ENCODE peak calls at places on chromosome X, in five cellular contexts. One of them, this sample, is unnamed.

GRCh38 chrX:8783100-8784098 is 17.8 kb downstream of the FAM9A start:
- DNase-seq in IMR-90: peak
- DNase-seq in mesenchymal stem cell: no peak
- DNase-seq in H1: peak
- DNase-seq in H9: peak
- DNase-seq in this sample: no peak

GRCh38 chrX:101117701-101118100 is 19.7 kb downstream of the CENPI start:
- DNase-seq in IMR-90: peak
- DNase-seq in mesenchymal stem cell: no peak
- DNase-seq in H1: no peak
- DNase-seq in H9: no peak
- DNase-seq in this sample: no peak

GRCh38 chrX:12118134-12118533 is 20.1 kb upstream of the FRMPD4 start:
- DNase-seq in IMR-90: peak
- DNase-seq in mesenchymal stem cell: peak
- DNase-seq in H1: no peak
- DNase-seq in H9: no peak
- DNase-seq in this sample: no peak

GRCh38 chrX:310621-311155 is 7.9 kb downstream of the GTPBP6 start:
- DNase-seq in IMR-90: no peak
- DNase-seq in mesenchymal stem cell: no peak
- DNase-seq in H1: no peak
- DNase-seq in H9: no peak
- DNase-seq in this sample: no peak

GRCh38 chrX:13279279-13280009 is 40.4 kb downstream of the ATXN3L start:
- DNase-seq in IMR-90: no peak
- DNase-seq in mesenchymal stem cell: no peak
- DNase-seq in H1: no peak
- DNase-seq in H9: no peak
- DNase-seq in this sample: no peak

GRCh38 chrX:17374619-17375360 is at the start of gene NHS:
- DNase-seq in IMR-90: peak
- DNase-seq in mesenchymal stem cell: peak
- DNase-seq in H1: peak
- DNase-seq in H9: peak
- DNase-seq in this sample: peak

GRCh38 chrX:139192386-139192961 is 338.1 kb upstream of the F9 start:
- DNase-seq in IMR-90: no peak
- DNase-seq in mesenchymal stem cell: no peak
- DNase-seq in H1: no peak
- DNase-seq in H9: no peak
- DNase-seq in this sample: no peak

GRCh38 chrX:10507181-10507580 is 113.2 kb downstream of the MID1 start:
- DNase-seq in IMR-90: peak
- DNase-seq in mesenchymal stem cell: no peak
- DNase-seq in H1: no peak
- DNase-seq in H9: no peak
- DNase-seq in this sample: no peak

GRCh38 chrX:107747596-107748161 is 27.9 kb downstream of the TSC22D3 start:
- DNase-seq in IMR-90: peak
- DNase-seq in mesenchymal stem cell: peak
- DNase-seq in H1: no peak
- DNase-seq in H9: no peak
- DNase-seq in this sample: no peak

GRCh38 chrX:130109429-130110378 is 593 bp downstream of the ELF4 start:
- DNase-seq in IMR-90: peak
- DNase-seq in mesenchymal stem cell: peak
- DNase-seq in H1: peak
- DNase-seq in H9: no peak
- DNase-seq in this sample: no peak

GRCh38 chrX:134520860-134521390 is 61.0 kb downstream of the HPRT1 start:
- DNase-seq in IMR-90: peak
- DNase-seq in mesenchymal stem cell: peak
- DNase-seq in H1: no peak
- DNase-seq in H9: peak
- DNase-seq in this sample: peak

GRCh38 chrX:148311544-148311943 is 188.9 kb upstream of the AFF2 start:
- DNase-seq in IMR-90: no peak
- DNase-seq in mesenchymal stem cell: no peak
- DNase-seq in H1: no peak
- DNase-seq in H9: no peak
- DNase-seq in this sample: no peak

GRCh38 chrX:13396887-13397286 is 77.0 kb upstream of the ATXN3L start:
- DNase-seq in IMR-90: peak
- DNase-seq in mesenchymal stem cell: peak
- DNase-seq in H1: no peak
- DNase-seq in H9: no peak
- DNase-seq in this sample: no peak

GRCh38 chrX:68978211-68978780 is 149.5 kb downstream of the EFNB1 start:
- DNase-seq in IMR-90: peak
- DNase-seq in mesenchymal stem cell: peak
- DNase-seq in H1: no peak
- DNase-seq in H9: peak
- DNase-seq in this sample: no peak

GRCh38 chrX:18883234-18883960 is 100.5 kb downstream of the PHKA2 start:
- DNase-seq in IMR-90: no peak
- DNase-seq in mesenchymal stem cell: no peak
- DNase-seq in H1: no peak
- DNase-seq in H9: peak
- DNase-seq in this sample: no peak

GRCh38 chrX:106670631-106671030 is 55.9 kb upstream of the RNF128 start:
- DNase-seq in IMR-90: peak
- DNase-seq in mesenchymal stem cell: no peak
- DNase-seq in H1: no peak
- DNase-seq in H9: no peak
- DNase-seq in this sample: no peak

GRCh38 chrX:136529795-136530194 is 2.2 kb upstream of the VGLL1 start:
- DNase-seq in IMR-90: no peak
- DNase-seq in mesenchymal stem cell: no peak
- DNase-seq in H1: no peak
- DNase-seq in H9: no peak
- DNase-seq in this sample: no peak

GRCh38 chrX:150357790-150358189 is 5.3 kb upstream of the MAMLD1 start:
- DNase-seq in IMR-90: no peak
- DNase-seq in mesenchymal stem cell: no peak
- DNase-seq in H1: no peak
- DNase-seq in H9: no peak
- DNase-seq in this sample: no peak

GRCh38 chrX:55738969-55739368 is 21.4 kb downstream of the RRAGB start:
- DNase-seq in IMR-90: no peak
- DNase-seq in mesenchymal stem cell: no peak
- DNase-seq in H1: no peak
- DNase-seq in H9: peak
- DNase-seq in this sample: no peak

GRCh38 chrX:35919536-35920309 is at the start of gene CFAP47:
- DNase-seq in IMR-90: no peak
- DNase-seq in mesenchymal stem cell: peak
- DNase-seq in H1: peak
- DNase-seq in H9: peak
- DNase-seq in this sample: peak

GRCh38 chrX:115330498-115331138 is 41.1 kb downstream of the LUZP4 start:
- DNase-seq in IMR-90: peak
- DNase-seq in mesenchymal stem cell: peak
- DNase-seq in H1: no peak
- DNase-seq in H9: peak
- DNase-seq in this sample: no peak

GRCh38 chrX:49172280-49172780 is 632 bp downstream of the PLP2 start:
- DNase-seq in IMR-90: peak
- DNase-seq in mesenchymal stem cell: peak
- DNase-seq in H1: peak
- DNase-seq in H9: no peak
- DNase-seq in this sample: no peak

GRCh38 chrX:49175435-49175834 is 3.7 kb downstream of the PLP2 start:
- DNase-seq in IMR-90: no peak
- DNase-seq in mesenchymal stem cell: no peak
- DNase-seq in H1: no peak
- DNase-seq in H9: no peak
- DNase-seq in this sample: no peak

GRCh38 chrX:49174723-49175122 is 3.0 kb downstream of the PLP2 start:
- DNase-seq in IMR-90: no peak
- DNase-seq in mesenchymal stem cell: no peak
- DNase-seq in H1: no peak
- DNase-seq in H9: no peak
- DNase-seq in this sample: no peak

GRCh38 chrX:49175875-49176274 is 4.2 kb downstream of the PLP2 start:
- DNase-seq in IMR-90: no peak
- DNase-seq in mesenchymal stem cell: no peak
- DNase-seq in H1: no peak
- DNase-seq in H9: no peak
- DNase-seq in this sample: no peak

GRCh38 chrX:49171752-49172279 is at the start of gene PLP2:
- DNase-seq in IMR-90: peak
- DNase-seq in mesenchymal stem cell: peak
- DNase-seq in H1: peak
- DNase-seq in H9: no peak
- DNase-seq in this sample: no peak
- H4K91ac ChIP-seq in IMR-90: peak
- H4K91ac ChIP-seq in mesenchymal stem cell: peak
- H4K91ac ChIP-seq in H1: no peak
- H4K91ac ChIP-seq in H9: no peak
- H4K91ac ChIP-seq in this sample: no peak

GRCh38 chrX:39853417-39853816 is 244.3 kb downstream of the BCOR start:
- DNase-seq in IMR-90: no peak
- DNase-seq in mesenchymal stem cell: no peak
- DNase-seq in H1: no peak
- DNase-seq in H9: no peak
- DNase-seq in this sample: no peak
- H2BK15ac ChIP-seq in IMR-90: no peak
- H2BK15ac ChIP-seq in mesenchymal stem cell: peak
- H2BK15ac ChIP-seq in H1: no peak
- H2BK15ac ChIP-seq in H9: no peak
- H2BK15ac ChIP-seq in this sample: no peak

GRCh38 chrX:6071755-6072154 is 156.9 kb downstream of the NLGN4X start:
- DNase-seq in IMR-90: no peak
- DNase-seq in mesenchymal stem cell: no peak
- DNase-seq in H1: no peak
- DNase-seq in H9: no peak
- DNase-seq in this sample: no peak
- H4K91ac ChIP-seq in IMR-90: no peak
- H4K91ac ChIP-seq in mesenchymal stem cell: no peak
- H4K91ac ChIP-seq in H1: no peak
- H4K91ac ChIP-seq in H9: no peak
- H4K91ac ChIP-seq in this sample: no peak

GRCh38 chrX:2662586-2662985 is 28.5 kb upstream of the CD99 start:
- DNase-seq in IMR-90: no peak
- DNase-seq in mesenchymal stem cell: no peak
- DNase-seq in H1: no peak
- DNase-seq in H9: no peak
- DNase-seq in this sample: no peak
- H2BK15ac ChIP-seq in IMR-90: no peak
- H2BK15ac ChIP-seq in mesenchymal stem cell: no peak
- H2BK15ac ChIP-seq in H1: no peak
- H2BK15ac ChIP-seq in H9: no peak
- H2BK15ac ChIP-seq in this sample: no peak

GRCh38 chrX:50106051-50106450 is 94.8 kb downstream of the AKAP4 start:
- DNase-seq in IMR-90: no peak
- DNase-seq in mesenchymal stem cell: no peak
- DNase-seq in H1: no peak
- DNase-seq in H9: no peak
- DNase-seq in this sample: no peak

GRCh38 chrX:50107470-50107869 is 93.3 kb downstream of the AKAP4 start:
- DNase-seq in IMR-90: no peak
- DNase-seq in mesenchymal stem cell: no peak
- DNase-seq in H1: no peak
- DNase-seq in H9: no peak
- DNase-seq in this sample: no peak

GRCh38 chrX:50108264-50108663 is 92.5 kb downstream of the AKAP4 start:
- DNase-seq in IMR-90: no peak
- DNase-seq in mesenchymal stem cell: no peak
- DNase-seq in H1: no peak
- DNase-seq in H9: no peak
- DNase-seq in this sample: no peak

GRCh38 chrX:50100188-50100587 is 100.6 kb downstream of the AKAP4 start:
- DNase-seq in IMR-90: no peak
- DNase-seq in mesenchymal stem cell: peak
- DNase-seq in H1: no peak
- DNase-seq in H9: no peak
- DNase-seq in this sample: no peak

DNA sequence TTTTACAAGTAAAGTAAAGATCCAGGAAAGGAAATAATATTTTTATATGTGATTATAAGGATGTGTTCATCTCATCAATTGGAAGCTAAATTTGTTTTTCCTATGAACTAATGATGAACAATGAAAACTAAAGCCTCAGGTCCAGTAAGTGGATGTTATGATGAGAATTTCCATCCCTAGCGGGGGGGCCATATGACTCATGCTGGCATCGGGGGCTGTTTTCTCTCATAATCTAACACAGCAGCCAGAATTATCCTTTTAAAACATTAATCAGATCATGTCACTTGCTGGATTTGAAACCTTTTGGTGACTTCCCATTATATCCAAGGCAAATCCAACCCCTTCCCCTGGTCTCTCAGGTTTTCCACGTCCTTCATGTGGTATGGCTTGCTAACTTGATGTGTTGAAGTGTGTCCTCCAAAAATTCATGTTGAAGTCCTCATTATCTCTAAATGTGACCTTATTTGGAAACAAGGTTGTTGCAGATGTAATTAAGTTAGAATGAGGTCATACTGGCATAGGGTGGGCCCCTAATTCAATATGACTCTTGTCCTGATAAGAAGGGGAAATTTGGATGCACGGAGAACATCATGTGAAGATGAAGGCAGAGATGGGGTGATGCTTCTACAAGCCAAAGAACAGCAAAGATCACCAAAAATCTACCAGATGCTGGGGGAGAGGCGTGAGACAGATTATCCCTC is 96.8 kb downstream of the AKAP4 start:
- DNase-seq in IMR-90: no peak
- DNase-seq in mesenchymal stem cell: peak
- DNase-seq in H1: no peak
- DNase-seq in H9: no peak
- DNase-seq in this sample: no peak
- H4K91ac ChIP-seq in IMR-90: no peak
- H4K91ac ChIP-seq in mesenchymal stem cell: no peak
- H4K91ac ChIP-seq in H1: no peak
- H4K91ac ChIP-seq in H9: no peak
- H4K91ac ChIP-seq in this sample: no peak

GRCh38 chrX:15973299-15973698 is 118.7 kb upstream of the AP1S2 start:
- DNase-seq in IMR-90: peak
- DNase-seq in mesenchymal stem cell: peak
- DNase-seq in H1: no peak
- DNase-seq in H9: peak
- DNase-seq in this sample: no peak
- H2BK15ac ChIP-seq in IMR-90: no peak
- H2BK15ac ChIP-seq in mesenchymal stem cell: no peak
- H2BK15ac ChIP-seq in H1: no peak
- H2BK15ac ChIP-seq in H9: no peak
- H2BK15ac ChIP-seq in this sample: no peak

This sample was measured in neuronal stem cell.